ENCODE peak calls at places on chromosomes 2 and 18, in four cellular contexts. One of them, this sample, is unnamed.

GRCh38 chr18:33014060-33014796 is 241.4 kb upstream of the KLHL14 start:
- DNase-seq in AG10803: no peak
- DNase-seq in astrocyte of the spinal cord: no peak
- DNase-seq in AG04449: no peak
- DNase-seq in this sample: no peak

GRCh38 chr18:55458456-55459238 is 129.3 kb downstream of the TCF4 start:
- DNase-seq in AG10803: no peak
- DNase-seq in astrocyte of the spinal cord: no peak
- DNase-seq in AG04449: no peak
- DNase-seq in this sample: no peak

GRCh38 chr2:147045113-147045512 is 799.7 kb upstream of the ACVR2A start:
- DNase-seq in AG10803: peak
- DNase-seq in astrocyte of the spinal cord: peak
- DNase-seq in AG04449: no peak
- DNase-seq in this sample: peak

GRCh38 chr2:117691980-117692379 is 122.5 kb upstream of the DDX18 start:
- DNase-seq in AG10803: no peak
- DNase-seq in astrocyte of the spinal cord: no peak
- DNase-seq in AG04449: no peak
- DNase-seq in this sample: no peak

GRCh38 chr18:8951491-8951890 is 151.0 kb upstream of the NDUFV2 start:
- DNase-seq in AG10803: no peak
- DNase-seq in astrocyte of the spinal cord: no peak
- DNase-seq in AG04449: no peak
- DNase-seq in this sample: no peak

GRCh38 chr18:73664896-73665295 is 482.7 kb downstream of the FBXO15 start:
- DNase-seq in AG10803: no peak
- DNase-seq in astrocyte of the spinal cord: no peak
- DNase-seq in AG04449: no peak
- DNase-seq in this sample: no peak

GRCh38 chr2:26609839-26610277 is 31.3 kb downstream of the CIB4 start:
- DNase-seq in AG10803: no peak
- DNase-seq in astrocyte of the spinal cord: no peak
- DNase-seq in AG04449: no peak
- DNase-seq in this sample: no peak

GRCh38 chr2:125227843-125228392 is 1202.8 kb downstream of the CNTNAP5 start:
- DNase-seq in AG10803: no peak
- DNase-seq in astrocyte of the spinal cord: no peak
- DNase-seq in AG04449: no peak
- DNase-seq in this sample: peak

GRCh38 chr18:25535495-25535894 is 183.5 kb upstream of the ZNF521 start:
- DNase-seq in AG10803: no peak
- DNase-seq in astrocyte of the spinal cord: no peak
- DNase-seq in AG04449: no peak
- DNase-seq in this sample: no peak

GRCh38 chr2:6914829-6915228 is 2.4 kb upstream of the RNF144A start:
- DNase-seq in AG10803: peak
- DNase-seq in astrocyte of the spinal cord: peak
- DNase-seq in AG04449: no peak
- DNase-seq in this sample: peak

GRCh38 chr2:165876269-165876668 is 77.3 kb downstream of the TTC21B start:
- DNase-seq in AG10803: no peak
- DNase-seq in astrocyte of the spinal cord: no peak
- DNase-seq in AG04449: no peak
- DNase-seq in this sample: no peak

GRCh38 chr2:159072795-159073194 is 104.4 kb downstream of the TANC1 start:
- DNase-seq in AG10803: peak
- DNase-seq in astrocyte of the spinal cord: peak
- DNase-seq in AG04449: no peak
- DNase-seq in this sample: peak

GRCh38 chr2:162566666-162567065 is 222.7 kb downstream of the GCA start:
- DNase-seq in AG10803: no peak
- DNase-seq in astrocyte of the spinal cord: no peak
- DNase-seq in AG04449: no peak
- DNase-seq in this sample: no peak

GRCh38 chr2:145421841-145422240 is 901.9 kb upstream of the ZEB2 start:
- DNase-seq in AG10803: peak
- DNase-seq in astrocyte of the spinal cord: peak
- DNase-seq in AG04449: no peak
- DNase-seq in this sample: no peak

GRCh38 chr2:128640847-128641360 is 322.2 kb upstream of the HS6ST1 start:
- DNase-seq in AG10803: no peak
- DNase-seq in astrocyte of the spinal cord: no peak
- DNase-seq in AG04449: no peak
- DNase-seq in this sample: no peak

GRCh38 chr2:236164983-236165301 is 3.2 kb downstream of the GBX2 start:
- DNase-seq in AG10803: no peak
- DNase-seq in astrocyte of the spinal cord: no peak
- DNase-seq in AG04449: no peak
- DNase-seq in this sample: no peak

GRCh38 chr2:171999125-171999524 is 628 bp upstream of the METAP1D start:
- DNase-seq in AG10803: no peak
- DNase-seq in astrocyte of the spinal cord: no peak
- DNase-seq in AG04449: no peak
- DNase-seq in this sample: peak

GRCh38 chr2:110768591-110768990 is 36.2 kb downstream of the ACOXL start:
- DNase-seq in AG10803: no peak
- DNase-seq in astrocyte of the spinal cord: no peak
- DNase-seq in AG04449: no peak
- DNase-seq in this sample: no peak

GRCh38 chr18:38330573-38330972 is 765.0 kb upstream of the CELF4 start:
- DNase-seq in AG10803: no peak
- DNase-seq in astrocyte of the spinal cord: no peak
- DNase-seq in AG04449: no peak
- DNase-seq in this sample: no peak

GRCh38 chr2:157468931-157469708 is 25.2 kb upstream of the CYTIP start:
- DNase-seq in AG10803: peak
- DNase-seq in astrocyte of the spinal cord: peak
- DNase-seq in AG04449: peak
- DNase-seq in this sample: peak

GRCh38 chr2:150702791-150703190 is 215.3 kb upstream of the RND3 start:
- DNase-seq in AG10803: no peak
- DNase-seq in astrocyte of the spinal cord: no peak
- DNase-seq in AG04449: no peak
- DNase-seq in this sample: no peak

GRCh38 chr18:30940952-30941539 is 101.5 kb downstream of the DSC3 start:
- DNase-seq in AG10803: no peak
- DNase-seq in astrocyte of the spinal cord: no peak
- DNase-seq in AG04449: no peak
- DNase-seq in this sample: no peak

GRCh38 chr2:73028841-73029240 is 42.7 kb downstream of the SFXN5 start:
- DNase-seq in AG10803: no peak
- DNase-seq in astrocyte of the spinal cord: no peak
- DNase-seq in AG04449: no peak
- DNase-seq in this sample: no peak

GRCh38 chr2:44713170-44713569 is 228.3 kb upstream of the SIX3 start:
- DNase-seq in AG10803: no peak
- DNase-seq in astrocyte of the spinal cord: no peak
- DNase-seq in AG04449: no peak
- DNase-seq in this sample: no peak

GRCh38 chr2:99101697-99102096 is 39.8 kb upstream of the C2orf15 start:
- DNase-seq in AG10803: peak
- DNase-seq in astrocyte of the spinal cord: peak
- DNase-seq in AG04449: no peak
- DNase-seq in this sample: no peak

GRCh38 chr2:241814571-241815476 is 5.8 kb downstream of the NEU4 start:
- DNase-seq in AG10803: no peak
- DNase-seq in astrocyte of the spinal cord: no peak
- DNase-seq in AG04449: no peak
- DNase-seq in this sample: no peak

GRCh38 chr2:127106457-127106997 is 427 bp downstream of the BIN1 start:
- DNase-seq in AG10803: no peak
- DNase-seq in astrocyte of the spinal cord: peak
- DNase-seq in AG04449: no peak
- DNase-seq in this sample: no peak

GRCh38 chr2:239917128-239917956 is 107.8 kb downstream of the NDUFA10 start:
- DNase-seq in AG10803: no peak
- DNase-seq in astrocyte of the spinal cord: no peak
- DNase-seq in AG04449: no peak
- DNase-seq in this sample: peak

GRCh38 chr2:118699816-118700215 is 147.6 kb downstream of the EN1 start:
- DNase-seq in AG10803: no peak
- DNase-seq in astrocyte of the spinal cord: no peak
- DNase-seq in AG04449: no peak
- DNase-seq in this sample: peak

GRCh38 chr2:59276033-59276432 is 1034.9 kb upstream of the FANCL start:
- DNase-seq in AG10803: no peak
- DNase-seq in astrocyte of the spinal cord: no peak
- DNase-seq in AG04449: no peak
- DNase-seq in this sample: no peak

GRCh38 chr2:229071292-229071976 is 199.7 kb downstream of the PID1 start:
- DNase-seq in AG10803: peak
- DNase-seq in astrocyte of the spinal cord: no peak
- DNase-seq in AG04449: no peak
- DNase-seq in this sample: no peak

GRCh38 chr2:204897561-204897960 is 352.3 kb downstream of the PARD3B start:
- DNase-seq in AG10803: no peak
- DNase-seq in astrocyte of the spinal cord: no peak
- DNase-seq in AG04449: no peak
- DNase-seq in this sample: no peak

GRCh38 chr2:42195559-42195958 is 26.4 kb downstream of the EML4 start:
- DNase-seq in AG10803: peak
- DNase-seq in astrocyte of the spinal cord: peak
- DNase-seq in AG04449: no peak
- DNase-seq in this sample: peak

GRCh38 chr2:71783815-71784214 is 330.5 kb downstream of the DYSF start:
- DNase-seq in AG10803: no peak
- DNase-seq in astrocyte of the spinal cord: no peak
- DNase-seq in AG04449: no peak
- DNase-seq in this sample: no peak

GRCh38 chr2:25976884-25977741 is 5.2 kb downstream of the KIF3C start:
- DNase-seq in AG10803: no peak
- DNase-seq in astrocyte of the spinal cord: peak
- DNase-seq in AG04449: no peak
- DNase-seq in this sample: peak

GRCh38 chr2:223943135-223943534 is 2.0 kb downstream of the WDFY1 start:
- DNase-seq in AG10803: no peak
- DNase-seq in astrocyte of the spinal cord: no peak
- DNase-seq in AG04449: no peak
- DNase-seq in this sample: no peak
- H3K4me3 ChIP-seq in AG10803: peak
- H3K4me3 ChIP-seq in astrocyte of the spinal cord: peak
- H3K4me3 ChIP-seq in AG04449: peak
- H3K4me3 ChIP-seq in this sample: peak

DNA sequence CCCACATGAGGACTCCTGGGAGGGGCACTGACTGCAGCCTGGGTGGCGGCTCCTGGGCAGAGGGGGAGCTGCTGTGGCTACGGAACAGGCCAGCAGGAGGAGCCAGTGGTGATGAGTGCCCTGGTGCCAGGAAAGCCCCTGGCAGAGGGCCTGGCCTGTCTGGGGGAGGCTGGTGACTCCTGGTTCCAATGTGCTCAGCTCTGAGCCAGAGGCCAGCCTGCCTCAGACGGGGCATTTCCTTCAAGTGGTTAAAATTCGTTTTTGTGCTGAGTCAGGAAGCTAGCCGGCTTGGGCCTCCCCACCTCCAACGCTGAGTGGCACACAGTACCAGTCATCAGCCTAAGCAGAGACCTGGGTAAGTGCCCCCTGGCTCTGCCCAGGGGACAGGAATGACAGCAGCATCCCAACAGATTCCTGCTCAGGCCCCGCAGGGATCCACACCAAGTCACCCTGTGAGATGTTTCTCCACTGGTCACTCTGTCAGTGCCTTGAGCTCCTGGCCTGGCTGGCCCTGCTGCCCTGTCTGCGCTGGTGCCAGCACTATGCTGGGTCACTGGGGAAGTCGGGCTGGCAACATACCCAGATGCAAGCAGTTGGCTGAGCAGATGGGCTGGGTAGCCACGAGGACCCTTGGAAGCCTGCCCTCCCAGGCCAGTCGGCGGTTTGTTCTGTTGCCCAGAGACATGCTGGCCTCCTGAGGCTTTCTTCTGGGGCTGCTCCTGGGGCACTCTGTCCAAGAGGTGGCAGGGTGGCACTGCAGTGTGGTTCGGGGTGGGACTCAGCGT is 7.1 kb upstream of the KLF11 start:
- DNase-seq in AG10803: peak
- DNase-seq in astrocyte of the spinal cord: peak
- DNase-seq in AG04449: peak
- DNase-seq in this sample: peak
- TF ChIP-seq CTCF in AG10803: peak
- TF ChIP-seq CTCF in astrocyte of the spinal cord: peak
- TF ChIP-seq CTCF in AG04449: peak
- TF ChIP-seq CTCF in this sample: peak

GRCh38 chr2:113285816-113286215 is 7.1 kb upstream of the PAX8 start:
- DNase-seq in AG10803: no peak
- DNase-seq in astrocyte of the spinal cord: no peak
- DNase-seq in AG04449: no peak
- DNase-seq in this sample: no peak

GRCh38 chr2:113291191-113291590 is 12.5 kb upstream of the PAX8 start:
- DNase-seq in AG10803: no peak
- DNase-seq in astrocyte of the spinal cord: no peak
- DNase-seq in AG04449: no peak
- DNase-seq in this sample: no peak
- H3K4me3 ChIP-seq in AG10803: no peak
- H3K4me3 ChIP-seq in astrocyte of the spinal cord: no peak
- H3K4me3 ChIP-seq in AG04449: no peak
- H3K4me3 ChIP-seq in this sample: no peak

DNA sequence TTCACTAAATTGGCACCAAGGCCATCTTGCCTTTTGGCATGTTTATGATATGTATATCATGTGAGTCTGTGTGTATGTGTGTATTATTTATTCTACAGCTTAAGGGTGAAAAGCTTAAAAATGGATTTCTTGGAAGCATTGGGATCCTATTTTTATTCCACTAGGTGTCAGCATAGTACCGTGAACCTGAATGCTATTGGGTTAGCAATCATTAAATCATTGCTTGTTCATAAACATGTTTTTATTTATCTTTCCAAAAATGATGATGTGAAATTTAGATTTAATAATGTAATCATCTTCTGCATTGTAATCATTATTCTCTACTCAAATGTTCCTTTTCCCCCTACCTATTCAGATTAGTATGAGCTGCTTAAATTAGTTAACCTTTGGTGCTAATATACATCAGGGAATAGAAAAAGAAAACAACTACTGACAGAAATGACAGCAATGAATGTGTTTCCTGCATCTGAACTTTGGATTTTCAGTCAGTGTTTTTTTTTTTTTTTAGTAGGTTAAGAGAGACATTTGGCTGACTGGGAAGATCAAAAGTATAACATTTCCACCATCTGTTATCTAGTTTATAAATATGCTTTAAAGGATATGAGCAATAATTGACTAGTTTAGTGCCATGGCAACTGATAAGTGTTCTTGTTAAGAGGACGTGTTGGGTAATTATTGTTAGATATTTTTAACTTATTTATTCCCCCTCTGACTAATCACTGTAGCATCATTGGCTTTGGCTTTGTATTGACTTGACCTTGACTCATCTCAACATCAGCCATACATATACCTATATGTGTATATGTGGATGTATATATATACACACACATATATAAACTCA is 14.1 kb upstream of the ZSWIM2 start:
- DNase-seq in AG10803: peak
- DNase-seq in astrocyte of the spinal cord: peak
- DNase-seq in AG04449: no peak
- DNase-seq in this sample: peak
- TF ChIP-seq CTCF in AG10803: peak
- TF ChIP-seq CTCF in astrocyte of the spinal cord: peak
- TF ChIP-seq CTCF in AG04449: peak
- TF ChIP-seq CTCF in this sample: peak